ENCODE peak calls at places on chromosome 22, in four cellular contexts. E is upper lobe of right lung, L is mesenchymal stem cell, H is GM23248. G is an unnamed sample.

GRCh38 chr22:41951898-41952474 is at the start of gene SMIM45:
- DNase-seq in E (no peak), L (no peak), H (no peak), G (no peak)

GRCh38 chr22:28014141-28015055 is 95.3 kb upstream of the PITPNB start:
- DNase-seq in E (peak; percentile 61), L (no peak), H (no peak), G (no peak)

GRCh38 chr22:46578824-46579561 is 41.2 kb upstream of the GRAMD4 start:
- DNase-seq in E (peak; percentile 81), L (peak; percentile 45), H (peak; percentile 58), G (peak; percentile 57)

GRCh38 chr22:34301569-34301968 is 381.3 kb upstream of the LARGE1 start:
- DNase-seq in E (no peak), L (no peak), H (no peak), G (no peak)

GRCh38 chr22:41290262-41291221 is 4.6 kb upstream of the RANGAP1 start:
- DNase-seq in E (no peak), L (peak; percentile 47), H (peak; percentile 80), G (no peak)

GRCh38 chr22:21761086-21761485 is 25.5 kb upstream of the YPEL1 start:
- DNase-seq in E (no peak), L (peak; percentile 58), H (no peak), G (no peak)

GRCh38 chr22:41905411-41906202 is 9.3 kb downstream of the SHISA8 start:
- DNase-seq in E (no peak), L (no peak), H (no peak), G (peak; percentile 44)

GRCh38 chr22:39478461-39478860 is 21.6 kb downstream of the MGAT3 start:
- DNase-seq in E (no peak), L (no peak), H (peak; percentile 28), G (no peak)

GRCh38 chr22:37534445-37534844 is 15.2 kb upstream of the CARD10 start:
- DNase-seq in E (no peak), L (no peak), H (no peak), G (no peak)

GRCh38 chr22:26229910-26230309 is 60.6 kb downstream of the SEZ6L start:
- DNase-seq in E (no peak), L (no peak), H (no peak), G (no peak)

GRCh38 chr22:37544955-37545702 is 15.2 kb upstream of the CDC42EP1 start:
- DNase-seq in E (peak; percentile 88), L (peak; percentile 84), H (peak; percentile 80), G (peak; percentile 89)

GRCh38 chr22:27554841-27555456 is 246.6 kb downstream of the MN1 start:
- DNase-seq in E (no peak), L (no peak), H (peak; percentile 65), G (no peak)

DNA sequence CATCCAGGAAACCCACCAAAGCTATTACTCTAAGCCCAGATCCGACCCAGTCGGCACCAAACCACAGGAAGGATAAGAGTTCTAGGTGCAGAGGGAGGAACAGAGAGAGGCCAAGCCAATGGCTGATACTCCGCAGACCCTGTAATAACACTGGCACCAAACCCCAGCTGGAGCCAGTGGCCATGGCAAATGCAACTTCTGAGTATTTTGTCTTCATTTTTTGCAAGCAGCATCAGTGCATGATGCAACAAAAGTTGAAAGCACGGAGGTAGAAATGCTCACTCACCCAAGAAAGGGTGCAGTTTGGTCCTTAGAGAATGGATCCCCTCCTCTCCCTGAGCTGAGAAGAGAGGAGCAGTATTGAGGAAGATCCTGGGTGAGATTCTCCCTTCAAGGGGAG is 2.8 kb downstream of the TMEM121B start:
- DNase-seq in E (no peak), L (no peak), H (no peak), G (no peak)
- H3K4me3 ChIP-seq in E (no peak overlapping the region), L (no peak overlapping the region), H (no peak overlapping the region), G (no peak overlapping the region)

GRCh38 chr22:48320048-48320655 is 1507.5 kb downstream of the BRD1 start:
- DNase-seq in E (peak; percentile 40), L (no peak), H (no peak), G (peak; percentile 47)
- H3K9me3 ChIP-seq in E (no peaks in the 10 kb centered on the region), L (no peaks in the 10 kb centered on the region), H (no peaks in the 10 kb centered on the region), G (no peaks in the 10 kb centered on the region)

DNA sequence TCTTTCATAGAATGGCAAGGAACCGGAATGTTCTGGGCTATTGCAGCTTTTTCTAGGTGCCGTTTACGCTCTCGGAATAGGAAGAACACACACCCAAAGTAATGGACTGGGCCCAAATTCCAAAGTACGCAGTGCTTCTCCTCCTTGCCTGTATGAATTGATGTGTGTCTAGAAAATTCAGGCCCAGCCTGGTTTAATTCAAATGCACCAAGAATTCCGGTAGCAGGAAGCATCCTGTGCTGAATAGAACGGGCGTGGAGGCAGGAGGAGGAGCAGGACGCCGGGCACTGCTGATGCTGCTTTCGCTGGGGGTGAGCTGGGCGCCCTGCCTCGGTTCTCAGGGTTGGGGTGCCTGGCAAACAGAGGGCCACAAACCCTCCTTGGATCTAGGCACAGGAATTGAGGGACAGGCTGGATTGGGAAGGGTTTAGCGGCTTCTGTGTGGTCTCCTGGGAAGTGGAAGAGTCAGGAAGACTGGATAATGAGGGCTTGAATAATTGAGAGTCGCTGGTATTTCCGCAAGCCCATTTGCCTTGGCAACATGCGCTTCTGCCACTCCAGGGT is 2.0 kb downstream of the PARVB start:
- DNase-seq in E (no peak), L (no peak), H (peak; percentile 79), G (no peak)
- H3K4me3 ChIP-seq in E (peak overlapping the region; percentile 36), L (no peak overlapping the region), H (peak overlapping the region; percentile 89), G (no peak overlapping the region)

GRCh38 chr22:49549851-49550430 is 277.7 kb downstream of the BRD1 start:
- DNase-seq in E (peak; percentile 36), L (no peak), H (no peak), G (no peak)
- H3K9me3 ChIP-seq in E (no peaks in the 10 kb centered on the region), L (peaks cover 3% of the 10 kb centered on the region), H (no peaks in the 10 kb centered on the region), G (no peaks in the 10 kb centered on the region)

GRCh38 chr22:43127166-43127908 is 15.9 kb downstream of the MCAT start:
- DNase-seq in E (no peak), L (no peak), H (no peak), G (no peak)

GRCh38 chr22:43131773-43132501 is 11.3 kb downstream of the MCAT start:
- DNase-seq in E (no peak), L (no peak), H (no peak), G (no peak)

GRCh38 chr22:43128928-43129424 is 14.2 kb downstream of the MCAT start:
- DNase-seq in E (no peak), L (no peak), H (no peak), G (no peak)

GRCh38 chr22:43128116-43128515 is 15.1 kb downstream of the MCAT start:
- DNase-seq in E (no peak), L (no peak), H (no peak), G (no peak)

GRCh38 chr22:43129426-43130425 is 13.5 kb downstream of the MCAT start:
- DNase-seq in E (no peak), L (no peak), H (no peak), G (no peak)
- H3K4me3 ChIP-seq in E (no peak overlapping the region), L (no peak overlapping the region), H (no peak overlapping the region), G (no peak overlapping the region)

DNA sequence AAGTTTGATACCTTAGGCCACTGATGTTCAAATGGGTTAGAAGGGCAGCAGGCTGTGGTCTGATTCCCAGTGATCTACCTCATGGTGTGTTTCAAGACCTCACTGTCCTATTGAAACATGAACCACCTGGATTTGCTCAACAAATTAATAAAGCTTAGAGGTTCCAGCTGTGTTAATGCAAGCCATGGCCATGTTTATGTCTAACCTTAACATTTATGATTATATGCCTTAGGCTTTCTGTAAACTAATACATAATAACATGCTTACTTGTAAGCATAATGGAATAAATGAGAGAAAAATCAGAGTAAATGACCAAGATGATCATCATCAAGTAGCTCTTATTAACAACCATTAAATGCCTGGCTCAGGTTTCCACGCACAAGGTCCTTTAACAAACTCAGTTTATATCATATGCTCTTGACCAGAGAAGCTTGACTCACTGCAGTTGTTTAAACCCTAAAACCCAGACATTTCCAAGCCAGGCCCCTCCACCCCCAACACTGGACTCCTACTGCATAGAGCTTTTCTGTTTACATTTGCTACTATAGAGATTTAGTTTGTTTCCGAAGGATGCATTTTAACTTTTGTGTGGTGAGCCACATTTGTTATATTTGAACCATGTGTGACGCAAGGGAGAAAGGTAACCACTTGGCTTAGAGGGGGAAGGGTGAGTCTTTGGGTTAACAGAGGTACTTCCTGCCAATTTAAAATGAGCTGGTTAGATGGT is 43.7 kb downstream of the KREMEN1 start:
- DNase-seq in E (no peak), L (peak; percentile 93), H (no peak), G (no peak)
- H3K9me3 ChIP-seq in E (no peaks in the 10 kb centered on the region), L (peaks cover 6% of the 10 kb centered on the region), H (no peaks in the 10 kb centered on the region), G (no peaks in the 10 kb centered on the region)

GRCh38 chr22:23896523-23897186 is 2.5 kb downstream of the MIF start:
- DNase-seq in E (no peak), L (no peak), H (no peak), G (no peak)
- H3K4me3 ChIP-seq in E (no peak overlapping the region), L (no peak overlapping the region), H (no peak overlapping the region), G (no peak overlapping the region)

DNA sequence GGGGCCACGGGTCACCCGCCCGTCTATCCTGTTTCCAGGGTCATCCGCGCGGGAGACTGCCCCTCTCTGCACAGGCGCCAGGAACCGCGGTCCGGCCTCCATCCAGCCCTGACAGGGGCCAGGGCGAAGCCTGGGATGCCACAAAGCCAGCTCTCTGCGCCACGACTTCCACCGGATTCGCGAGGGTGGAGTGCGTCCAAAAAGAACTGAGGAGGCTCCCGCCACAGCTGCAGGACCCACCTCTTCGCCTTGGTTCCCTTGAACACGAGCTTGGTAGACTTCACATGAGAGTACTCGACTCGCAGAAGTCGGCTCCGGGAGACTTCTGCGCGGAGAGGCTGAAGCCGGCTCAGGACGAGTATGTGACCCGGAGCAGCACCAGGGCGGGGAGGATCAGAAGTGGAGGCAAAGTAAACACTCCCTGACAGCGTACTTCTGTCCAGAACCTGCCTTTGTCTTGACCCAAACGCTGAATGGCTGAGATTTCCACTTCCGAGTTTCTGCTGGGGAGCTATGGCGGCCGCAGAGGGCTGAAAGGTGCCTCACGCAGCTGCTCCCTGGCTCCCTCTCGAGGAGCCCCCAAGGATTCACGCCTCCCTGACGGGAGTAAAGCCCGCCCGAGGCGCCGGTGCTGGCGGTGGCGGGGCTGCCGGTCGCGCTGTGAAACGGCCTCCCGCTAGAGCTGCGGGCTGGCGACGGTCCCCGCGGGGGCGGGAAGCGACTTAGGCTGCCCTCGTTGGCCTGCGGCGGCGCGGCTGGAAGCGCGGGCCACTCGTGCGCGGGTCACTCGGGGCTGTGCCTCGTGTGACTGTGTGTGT is 4566.7 kb upstream of the OR11H1 start:
- DNase-seq in E (no peak), L (no peak), H (no peak), G (no peak)
- H3K9me3 ChIP-seq in E (peaks cover 12% of the 10 kb centered on the region), L (peaks cover 16% of the 10 kb centered on the region), H (peaks cover 6% of the 10 kb centered on the region), G (no peaks in the 10 kb centered on the region)